ENCODE peak calls at places on chromosomes 1 and 21, in eight cellular contexts. G is OCI-LY7; O is stimulated activated CD4-positive, alpha-beta T cell treated with anti-CD3 and anti-CD28 coated beads, Interleukin-4, amount 100 ng/mL, for 48 hours; A is T-cell; D is C1 segment of cervical spinal cord; J is Kasumi-1; L is activated T-cell treated with anti-CD3 and anti-CD28 coated beads, Interleukin-2, amount 50 U/mL, for 72 hours; H is ACHN. M is an unnamed sample.

GRCh38 chr21:34781508-34781907 is 112.7 kb downstream of the CLIC6 start:
- DNase-seq in G (no peak), O (no peak), A (no peak), D (no peak), J (no peak), L (no peak), H (no peak), M (no peak)

GRCh38 chr1:79815115-79815514 is 808.6 kb upstream of the ADGRL4 start:
- DNase-seq in G (no peak), O (no peak), A (no peak), D (no peak), J (no peak), L (no peak), H (no peak), M (no peak)

GRCh38 chr1:43970502-43970901 is 692 bp downstream of the DPH2 start:
- DNase-seq in G (no peak), O (no peak), A (no peak), D (no peak), J (no peak), L (no peak), H (no peak), M (no peak)

GRCh38 chr1:28056129-28056925 is 32.1 kb downstream of the EYA3 start:
- DNase-seq in G (no peak), O (peak), A (peak), D (no peak), J (peak), L (peak), H (no peak), M (no peak)

GRCh38 chr1:203669739-203670138 is 43.1 kb downstream of the ATP2B4 start:
- DNase-seq in G (no peak), O (no peak), A (no peak), D (no peak), J (no peak), L (no peak), H (peak), M (peak)

GRCh38 chr1:111195002-111195684 is 5.3 kb downstream of the DENND2D start:
- DNase-seq in G (no peak), O (no peak), A (no peak), D (no peak), J (no peak), L (no peak), H (no peak), M (no peak)

GRCh38 chr1:44084998-44085675 is 33.5 kb upstream of the KLF17 start:
- DNase-seq in G (no peak), O (no peak), A (no peak), D (no peak), J (no peak), L (no peak), H (peak), M (no peak)

GRCh38 chr21:45979141-45979631 is 2.4 kb upstream of the COL6A1 start:
- DNase-seq in G (no peak), O (no peak), A (no peak), D (no peak), J (no peak), L (peak), H (no peak), M (no peak)

GRCh38 chr1:9589719-9590157 is 1.0 kb downstream of the TMEM201 start:
- DNase-seq in G (peak), O (no peak), A (no peak), D (no peak), J (no peak), L (no peak), H (peak), M (no peak)

GRCh38 chr1:206864939-206865671 is at the start of gene IL20:
- DNase-seq in G (peak), O (peak), A (peak), D (no peak), J (peak), L (peak), H (peak), M (peak)

GRCh38 chr1:209150114-209150513 is 433.4 kb upstream of the CAMK1G start:
- DNase-seq in G (peak), O (no peak), A (no peak), D (no peak), J (peak), L (no peak), H (peak), M (no peak)

GRCh38 chr1:203652718-203653461 is 26.3 kb downstream of the ATP2B4 start:
- DNase-seq in G (no peak), O (no peak), A (no peak), D (no peak), J (no peak), L (peak), H (no peak), M (no peak)

GRCh38 chr1:100921110-100921706 is 25.3 kb downstream of the SLC30A7 start:
- DNase-seq in G (peak), O (no peak), A (no peak), D (no peak), J (peak), L (no peak), H (peak), M (peak)

GRCh38 chr1:61618755-61619154 is 106.2 kb downstream of the TM2D1 start:
- DNase-seq in G (no peak), O (no peak), A (no peak), D (no peak), J (no peak), L (no peak), H (no peak), M (no peak)

GRCh38 chr1:16007671-16008341 is 3.8 kb downstream of the SRARP start:
- DNase-seq in G (no peak), O (no peak), A (no peak), D (no peak), J (no peak), L (no peak), H (no peak), M (no peak)

GRCh38 chr1:6466023-6466422 is at the start of gene TNFRSF25:
- DNase-seq in G (no peak), O (no peak), A (peak), D (no peak), J (no peak), L (peak), H (no peak), M (no peak)